ENCODE peak calls at places on chromosomes 6 and 20, in ten cellular contexts. K, C, B, F, Z, X, A, I, Y and W are unnamed samples.

GRCh38 chr6:27505209-27506027 is 32.5 kb upstream of the ZNF184 start:
- DNase-seq in K (peak; percentile 23), C (peak; percentile 55), B (peak; percentile 64), F (peak; percentile 92), Z (peak; percentile 33), X (no peak), A (peak; percentile 71), I (peak; percentile 25), Y (peak; percentile 93), W (peak; percentile 60)

GRCh38 chr20:46545077-46545826 is 5.2 kb downstream of the OCSTAMP start:
- DNase-seq in K (no peak), C (no peak), B (no peak), F (peak; percentile 19), Z (peak; percentile 53), X (no peak), A (no peak), I (no peak), Y (no peak), W (no peak)

GRCh38 chr6:31826793-31827285 is 699 bp upstream of the HSPA1B start:
- DNase-seq in K (no peak), C (no peak), B (no peak), F (peak; percentile 88), Z (no peak), X (no peak), A (peak; percentile 91), I (peak; percentile 60), Y (no peak), W (no peak)

GRCh38 chr20:38290829-38291581 is 13.0 kb upstream of the BPI start:
- DNase-seq in K (no peak), C (no peak), B (no peak), F (peak; percentile 93), Z (peak; percentile 14), X (peak; percentile 96), A (no peak), I (no peak), Y (peak; percentile 52), W (no peak)

GRCh38 chr6:148203970-148204369 is 138.7 kb upstream of the SASH1 start:
- DNase-seq in K (peak; percentile 47), C (peak; percentile 28), B (peak; percentile 19), F (peak; percentile 96), Z (peak; percentile 74), X (peak; percentile 80), A (no peak), I (no peak), Y (no peak), W (peak; percentile 39)

GRCh38 chr6:4394786-4395185 is 259.4 kb upstream of the ECI2 start:
- DNase-seq in K (no peak), C (no peak), B (no peak), F (no peak), Z (no peak), X (no peak), A (no peak), I (no peak), Y (no peak), W (no peak)

GRCh38 chr6:120005292-120005976 is 655.9 kb upstream of the MAN1A1 start:
- DNase-seq in K (no peak), C (no peak), B (no peak), F (peak; percentile 56), Z (no peak), X (no peak), A (no peak), I (no peak), Y (peak; percentile 81), W (no peak)

GRCh38 chr20:49602370-49603208 is 34.7 kb upstream of the PTGIS start:
- DNase-seq in K (no peak), C (no peak), B (no peak), F (no peak), Z (no peak), X (no peak), A (no peak), I (no peak), Y (no peak), W (no peak)

GRCh38 chr6:109998159-109998785 is 20.2 kb downstream of the GPR6 start:
- DNase-seq in K (no peak), C (no peak), B (no peak), F (no peak), Z (no peak), X (no peak), A (no peak), I (no peak), Y (no peak), W (no peak)

GRCh38 chr20:51660741-51661608 is 107.2 kb downstream of the ATP9A start:
- DNase-seq in K (no peak), C (no peak), B (no peak), F (peak; percentile 70), Z (no peak), X (peak; percentile 37), A (no peak), I (no peak), Y (no peak), W (no peak)

GRCh38 chr6:132354517-132355167 is 46.6 kb downstream of the MOXD1 start:
- DNase-seq in K (peak; percentile 3), C (peak; percentile 10), B (no peak), F (peak; percentile 63), Z (peak; percentile 68), X (no peak), A (no peak), I (no peak), Y (no peak), W (no peak)

GRCh38 chr20:64102647-64103354 is 4.6 kb downstream of the NPBWR2 start:
- DNase-seq in K (no peak), C (no peak), B (no peak), F (no peak), Z (no peak), X (no peak), A (no peak), I (peak; percentile 67), Y (no peak), W (no peak)

GRCh38 chr6:70222350-70222749 is 80.5 kb downstream of the COL9A1 start:
- DNase-seq in K (no peak), C (no peak), B (no peak), F (no peak), Z (no peak), X (no peak), A (no peak), I (no peak), Y (no peak), W (no peak)

GRCh38 chr6:139853302-139853992 is 479.0 kb upstream of the CITED2 start:
- DNase-seq in K (no peak), C (no peak), B (no peak), F (peak; percentile 6), Z (no peak), X (peak; percentile 23), A (no peak), I (no peak), Y (no peak), W (no peak)

GRCh38 chr6:16667509-16667908 is 93.8 kb downstream of the ATXN1 start:
- DNase-seq in K (no peak), C (no peak), B (no peak), F (no peak), Z (no peak), X (no peak), A (no peak), I (no peak), Y (no peak), W (no peak)

GRCh38 chr6:136576821-136577220 is 26.6 kb upstream of the MAP7 start:
- DNase-seq in K (no peak), C (no peak), B (no peak), F (no peak), Z (no peak), X (no peak), A (no peak), I (no peak), Y (no peak), W (no peak)

GRCh38 chr20:53786071-53786444 is 192.4 kb upstream of the ZNF217 start:
- DNase-seq in K (no peak), C (no peak), B (no peak), F (no peak), Z (no peak), X (no peak), A (no peak), I (no peak), Y (no peak), W (no peak)

GRCh38 chr6:131255434-131255833 is 120.2 kb downstream of the AKAP7 start:
- DNase-seq in K (no peak), C (no peak), B (no peak), F (no peak), Z (peak; percentile 9), X (no peak), A (no peak), I (no peak), Y (no peak), W (no peak)

GRCh38 chr6:111753573-111753972 is 119.7 kb downstream of the FYN start:
- DNase-seq in K (no peak), C (no peak), B (no peak), F (no peak), Z (no peak), X (no peak), A (no peak), I (no peak), Y (no peak), W (no peak)

GRCh38 chr20:45088247-45088646 is 12.7 kb downstream of the KCNS1 start:
- DNase-seq in K (no peak), C (no peak), B (no peak), F (peak; percentile 58), Z (no peak), X (no peak), A (no peak), I (no peak), Y (peak; percentile 49), W (no peak)

GRCh38 chr6:157020398-157021266 is 243.5 kb downstream of the ARID1B start:
- DNase-seq in K (peak; percentile 51), C (peak; percentile 52), B (peak; percentile 42), F (peak; percentile 82), Z (peak; percentile 80), X (no peak), A (no peak), I (no peak), Y (peak; percentile 33), W (peak; percentile 51)